ENCODE peak calls at places on chromosomes 16 and 17, in eight cellular contexts. H is A549; K is CD8-positive, alpha-beta memory T cell; G is breast epithelium; D is gastrocnemius medialis; N is ascending aorta; X is heart right ventricle; I is cardiac muscle cell. Y is an unnamed sample. For H3K4me1, the result is how much of the 10 kb centered on the place peaks cover.

GRCh38 chr17:42989726-42990652 is 8.2 kb upstream of the RPL27 start:
- DNase-seq in X (no peak), G (no peak), H (peak), D (no peak), I (no peak), N (no peak), K (no peak), Y (no peak)

GRCh38 chr17:11331790-11332526 is 90.9 kb downstream of the SHISA6 start:
- DNase-seq in X (no peak), I (no peak), K (no peak), N (no peak), G (no peak), D (no peak), H (no peak), Y (no peak)

GRCh38 chr16:86478779-86479178 is 31.5 kb upstream of the FOXF1 start:
- DNase-seq in K (no peak), D (no peak), X (no peak), I (no peak), N (no peak), H (no peak), G (no peak), Y (no peak)

GRCh38 chr17:27502526-27503324 is 46.5 kb downstream of the KSR1 start:
- DNase-seq in D (no peak), G (no peak), K (no peak), I (no peak), X (no peak), N (no peak), H (no peak), Y (no peak)

GRCh38 chr17:75288784-75289121 is 480 bp downstream of the SLC25A19 start:
- DNase-seq in I (no peak), D (no peak), N (no peak), G (no peak), K (peak), H (no peak), X (no peak), Y (no peak)

GRCh38 chr16:16154292-16154951 is 68.9 kb downstream of the ABCC6 start:
- DNase-seq in D (no peak), G (no peak), H (no peak), N (no peak), X (no peak), I (no peak), K (no peak), Y (no peak)

GRCh38 chr17:60229189-60229802 is 79.5 kb downstream of the CA4 start:
- DNase-seq in H (peak), N (no peak), D (no peak), X (no peak), K (no peak), G (no peak), I (no peak), Y (no peak)

GRCh38 chr16:31569360-31569717 is 41.6 kb downstream of the AHSP start:
- DNase-seq in G (no peak), D (no peak), K (no peak), H (no peak), X (no peak), N (no peak), I (peak), Y (no peak)

GRCh38 chr16:63752347-63752746 is 1369.5 kb downstream of the CDH11 start:
- DNase-seq in H (no peak), N (no peak), X (no peak), I (peak), K (no peak), G (no peak), D (no peak), Y (no peak)

GRCh38 chr17:2240541-2240940 is 63.0 kb downstream of the SMG6 start:
- DNase-seq in I (no peak), D (no peak), X (no peak), G (no peak), H (no peak), N (no peak), K (no peak), Y (no peak)

GRCh38 chr17:77128895-77129567 is 11.7 kb upstream of the SEC14L1 start:
- DNase-seq in H (no peak), I (no peak), G (no peak), D (no peak), K (no peak), X (no peak), N (no peak), Y (no peak)

GRCh38 chr16:67148221-67148620 is 2.6 kb downstream of the B3GNT9 start:
- DNase-seq in X (no peak), N (no peak), I (no peak), H (no peak), D (no peak), G (peak), K (no peak), Y (no peak)

GRCh38 chr16:72848759-72849664 is 198.9 kb downstream of the ZFHX3 start:
- DNase-seq in I (no peak), G (peak), D (peak), N (peak), H (peak), X (peak), K (no peak), Y (peak)

GRCh38 chr17:43648916-43649315 is 12.8 kb downstream of the MEOX1 start:
- DNase-seq in K (no peak), N (no peak), I (peak), X (no peak), G (no peak), H (no peak), D (no peak), Y (no peak)

GRCh38 chr16:4465977-4466779 is 8.2 kb downstream of the NMRAL1 start:
- DNase-seq in N (no peak), I (no peak), X (peak), G (no peak), H (no peak), K (peak), D (no peak), Y (no peak)

GRCh38 chr17:44905006-44906000 is 6.1 kb upstream of the EFTUD2 start:
- DNase-seq in G (no peak), K (no peak), D (no peak), X (no peak), N (no peak), H (no peak), I (no peak), Y (no peak)

GRCh38 chr17:44907696-44908470 is 7.4 kb downstream of the GFAP start:
- DNase-seq in H (no peak), G (no peak), K (no peak), D (no peak), N (no peak), I (no peak), X (no peak), Y (no peak)

GRCh38 chr17:44906987-44907681 is 7.9 kb upstream of the EFTUD2 start:
- DNase-seq in H (no peak), D (no peak), X (no peak), I (no peak), G (no peak), N (no peak), K (no peak), Y (no peak)

GRCh38 chr17:44904001-44904984 is 5.0 kb upstream of the EFTUD2 start:
- DNase-seq in K (no peak), G (no peak), D (no peak), H (no peak), X (no peak), N (no peak), I (no peak), Y (no peak)

DNA sequence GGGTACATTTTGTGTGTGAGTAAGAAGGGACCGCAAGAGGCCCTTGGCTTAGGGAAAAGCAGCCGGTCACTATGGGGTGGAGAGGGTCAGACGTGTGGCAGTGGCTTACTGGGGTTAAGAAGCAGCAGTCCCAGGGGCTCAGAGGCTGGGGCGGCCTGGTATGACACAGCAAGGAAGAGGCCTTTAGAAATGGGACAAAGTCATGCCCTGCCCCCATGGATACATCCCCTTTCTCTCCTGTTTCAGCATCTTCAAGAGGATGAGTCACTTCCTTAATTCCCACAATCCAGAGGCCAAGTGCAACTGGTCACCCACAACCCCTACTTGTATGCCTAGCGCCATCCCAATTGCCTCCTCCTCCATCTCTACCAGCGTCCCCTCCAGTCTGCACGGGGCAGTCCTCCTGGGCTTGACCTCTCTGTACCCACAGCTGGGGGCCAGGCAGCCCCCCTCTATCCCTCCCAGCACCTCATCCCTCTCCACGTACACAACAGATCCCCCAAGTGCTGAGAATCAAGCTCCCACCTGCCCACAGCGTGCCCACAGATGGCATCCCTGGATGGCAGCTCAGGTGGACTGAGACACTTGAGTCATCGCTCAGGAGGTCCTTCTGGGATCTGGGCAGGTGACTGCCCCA is 6.9 kb upstream of the EFTUD2 start:
- DNase-seq in D (no peak), N (no peak), G (no peak), X (no peak), K (no peak), I (no peak), H (peak), Y (no peak)
- H3K4me3 ChIP-seq in D (no peak), N (no peak), G (no peak), X (no peak), K (no peak), I (no peak), H (no peak), Y (no peak)

GRCh38 chr17:16286009-16286946 is 67.0 kb downstream of the CENPV start:
- DNase-seq in G (peak), N (peak), I (peak), K (peak), D (peak), X (peak), H (peak), Y (peak)
- H3K4me1 ChIP-seq in G (under half), N (under half), I (under half), K (under half), D (under half), X (under half), H (half or more), Y (under half)

GRCh38 chr17:63398680-63399079 is 47.4 kb downstream of the CYB561 start:
- DNase-seq in D (no peak), N (no peak), G (no peak), K (no peak), X (no peak), H (no peak), I (no peak), Y (no peak)
- H3K4me3 ChIP-seq in D (no peak), N (no peak), G (no peak), K (no peak), X (no peak), H (no peak), I (no peak), Y (no peak)

DNA sequence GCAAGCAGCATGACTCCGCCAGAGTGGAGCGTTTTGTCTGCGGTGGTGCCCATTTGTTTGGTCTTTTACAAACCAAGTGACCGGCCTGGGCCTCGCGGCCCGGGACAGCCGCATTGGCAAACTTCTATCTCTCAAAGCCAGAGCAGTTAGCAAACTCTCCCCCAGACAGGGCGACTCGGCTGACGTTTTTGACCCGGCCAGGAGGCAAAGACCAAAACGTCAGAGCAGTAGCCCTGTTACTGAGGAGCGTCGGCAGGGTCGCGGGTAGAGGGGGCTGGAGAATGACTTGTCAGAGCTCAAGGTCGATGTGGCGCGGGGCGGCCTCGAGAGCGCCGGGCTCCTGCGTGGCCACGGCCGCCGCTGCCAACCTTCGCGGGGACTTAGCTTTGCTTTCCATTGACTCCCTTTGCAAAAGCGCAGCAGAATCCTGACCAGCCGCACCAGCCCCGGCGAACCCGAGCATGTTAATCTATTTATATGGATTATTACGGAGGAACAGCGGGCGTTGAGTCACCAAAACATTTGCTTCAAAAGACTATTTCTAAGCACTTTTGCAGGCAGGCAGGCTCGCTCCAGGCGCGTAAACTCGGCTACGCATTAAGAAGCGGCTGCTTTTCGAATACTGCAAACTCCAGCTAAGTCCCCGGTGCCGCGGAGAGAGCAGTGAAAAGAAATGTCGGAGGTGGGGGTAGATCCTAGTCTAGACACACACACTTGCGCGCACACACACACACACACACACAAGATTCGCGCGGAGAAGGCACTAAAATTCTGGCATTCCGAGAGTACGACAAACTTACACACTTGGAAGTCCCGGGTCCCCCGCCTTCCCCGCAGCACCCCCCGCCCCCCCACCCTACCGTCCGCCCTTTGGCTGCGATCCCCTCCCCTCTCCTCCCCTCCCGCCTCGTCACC is 600 bp upstream of the SOX9 start:
- DNase-seq in G (peak), I (peak), N (no peak), D (peak), H (no peak), K (no peak), X (peak), Y (peak)
- H3K4me1 ChIP-seq in G (under half), I (under half), N (under half), D (under half), H (under half), K (under half), X (under half), Y (half or more)

DNA sequence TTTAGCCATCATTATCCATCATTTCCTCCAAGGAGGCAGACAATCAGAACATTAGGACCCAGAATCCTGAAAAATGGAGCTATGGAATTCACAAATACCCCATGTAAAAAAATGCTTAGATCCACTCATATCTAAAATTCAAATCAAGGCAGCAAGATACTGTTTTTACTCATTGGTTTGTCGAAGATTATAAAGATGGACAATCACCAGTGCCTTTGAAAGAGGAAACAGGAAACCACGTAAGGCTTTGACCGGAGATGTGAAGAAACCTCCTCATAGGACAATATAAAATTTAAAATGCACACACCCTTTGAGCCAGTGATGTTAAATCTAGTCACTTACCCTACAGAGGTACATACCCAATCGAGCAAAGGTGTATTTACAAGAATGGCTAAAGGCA is 130.0 kb downstream of the XYLT1 start:
- DNase-seq in K (no peak), D (no peak), I (no peak), X (no peak), N (no peak), H (no peak), G (no peak), Y (no peak)
- H3K4me3 ChIP-seq in K (no peak), D (no peak), I (no peak), X (no peak), N (no peak), H (no peak), G (no peak), Y (no peak)

DNA sequence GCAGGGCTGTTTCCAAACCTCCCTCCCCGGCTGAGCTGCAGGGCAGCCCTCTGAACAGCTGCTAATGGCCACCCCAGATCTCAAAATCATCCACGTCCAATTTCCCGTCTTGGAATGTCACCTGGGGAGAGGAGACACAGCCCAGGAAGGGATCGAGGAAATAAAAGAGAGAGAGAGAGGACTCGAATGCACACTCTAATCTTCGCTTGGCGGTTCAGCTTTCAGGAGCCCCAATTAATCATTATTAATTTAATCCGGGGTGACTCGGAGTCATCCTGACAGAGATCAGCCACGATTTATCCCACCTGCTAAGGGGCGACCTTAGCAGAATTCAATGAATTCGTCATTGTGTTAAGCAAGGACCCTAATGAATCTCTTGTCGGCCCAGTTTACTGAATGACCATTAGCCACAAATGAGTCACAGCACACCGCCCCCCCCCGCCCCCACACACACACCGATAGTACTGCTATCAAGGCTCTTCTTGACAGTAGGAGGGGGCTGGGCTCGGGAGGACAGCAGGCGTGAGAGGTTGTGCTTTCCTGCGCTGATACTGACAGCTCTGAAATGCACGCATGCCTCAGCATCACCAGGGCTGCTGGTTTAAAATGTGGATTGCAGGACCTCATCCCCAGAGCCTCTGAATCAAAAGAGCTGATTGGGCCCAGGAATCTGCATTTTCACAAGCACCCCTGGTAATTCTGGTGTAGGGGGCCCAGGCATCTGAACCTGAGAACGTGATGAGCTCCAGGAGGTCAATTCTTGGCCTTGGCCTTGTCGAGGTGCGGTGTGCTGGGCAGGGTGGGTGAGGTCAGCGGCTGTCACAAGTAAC is 190.0 kb upstream of the CIBAR2 start:
- DNase-seq in I (no peak), X (no peak), D (no peak), G (no peak), N (no peak), K (no peak), H (no peak), Y (no peak)
- H3K4me1 ChIP-seq in I (under half), X (under half), D (under half), G (under half), N (under half), K (under half), H (under half), Y (under half)

GRCh38 chr17:41771389-41772206 is 14.9 kb downstream of the JUP start:
- DNase-seq in N (no peak), I (no peak), D (no peak), G (no peak), X (no peak), H (no peak), K (no peak), Y (no peak)

GRCh38 chr17:41772218-41772585 is 14.3 kb downstream of the JUP start:
- DNase-seq in X (no peak), K (no peak), I (no peak), D (no peak), G (peak), H (no peak), N (no peak), Y (no peak)

GRCh38 chr17:41773731-41774193 is 12.7 kb downstream of the JUP start:
- DNase-seq in I (peak), G (no peak), D (no peak), N (no peak), K (no peak), H (no peak), X (peak), Y (no peak)

GRCh38 chr17:41773190-41773588 is 13.3 kb downstream of the JUP start:
- DNase-seq in N (peak), H (peak), I (peak), K (no peak), G (peak), X (peak), D (peak), Y (peak)

DNA sequence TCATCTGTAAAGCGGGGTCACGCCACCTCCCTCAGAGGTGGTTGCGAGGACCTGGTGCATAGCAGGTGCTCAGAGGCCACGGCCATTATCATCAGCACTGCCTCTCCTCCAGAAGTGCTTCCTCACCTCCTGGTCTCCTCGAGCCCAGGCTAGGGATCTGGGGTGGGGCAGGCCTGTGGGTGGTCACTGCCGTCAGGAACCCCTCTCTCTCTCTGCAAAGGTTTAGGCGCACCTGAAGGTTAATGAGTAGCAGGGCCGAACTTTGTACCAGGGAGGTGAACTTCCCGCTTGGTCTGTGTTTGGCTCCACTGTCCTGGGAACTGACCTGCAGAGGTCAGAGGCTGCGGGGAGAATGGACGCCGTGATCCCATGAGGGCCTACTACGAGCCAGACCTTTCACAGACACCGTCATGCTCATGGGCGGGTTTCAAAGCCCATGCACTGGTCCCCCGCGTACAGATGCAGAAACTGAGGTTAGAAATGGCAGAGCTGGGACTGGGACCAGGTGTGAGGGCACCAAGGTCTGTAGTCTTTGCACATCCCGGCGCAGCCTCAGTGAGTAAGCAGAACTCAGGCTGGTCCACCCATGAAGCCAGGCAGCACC is 13.8 kb downstream of the JUP start:
- DNase-seq in G (no peak), K (no peak), X (no peak), I (no peak), N (no peak), H (no peak), D (no peak), Y (no peak)
- H3K4me3 ChIP-seq in G (no peak), K (no peak), X (no peak), I (no peak), N (no peak), H (no peak), D (no peak), Y (no peak)

GRCh38 chr17:46159686-46160085 is 33.5 kb downstream of the KANSL1 start:
- DNase-seq in X (no peak), I (no peak), D (no peak), H (no peak), N (no peak), G (no peak), K (no peak), Y (no peak)
- H3K4me1 ChIP-seq in X (half or more), I (under half), D (half or more), H (half or more), N (under half), G (under half), K (half or more), Y (half or more)

GRCh38 chr17:410674-411401 is 58.2 kb upstream of the RPH3AL start:
- DNase-seq in I (no peak), H (peak), N (no peak), D (no peak), X (no peak), G (no peak), K (peak), Y (no peak)

GRCh38 chr17:413016-413350 is 60.4 kb upstream of the RPH3AL start:
- DNase-seq in N (no peak), G (no peak), K (no peak), X (no peak), D (no peak), H (no peak), I (no peak), Y (no peak)

GRCh38 chr17:412211-413015 is 59.8 kb upstream of the RPH3AL start:
- DNase-seq in D (peak), N (no peak), H (peak), K (peak), G (no peak), X (peak), I (peak), Y (no peak)

GRCh38 chr17:409848-410673 is 57.5 kb upstream of the RPH3AL start:
- DNase-seq in K (peak), G (peak), N (peak), D (peak), I (peak), X (peak), H (peak), Y (peak)

GRCh38 chr17:411416-412120 is 59.0 kb upstream of the RPH3AL start:
- DNase-seq in N (no peak), D (no peak), H (no peak), I (no peak), K (no peak), G (no peak), X (no peak), Y (no peak)
- H3K4me3 ChIP-seq in N (peak), D (peak), H (no peak), I (peak), K (peak), G (peak), X (no peak), Y (peak)

Y was measured in right atrium auricular region.